ENCODE peak calls at places on chromosomes 11 and 22, in four cellular contexts. N is A549, O is GM12878, K is K562. Y is an unnamed sample.

GRCh38 chr11:100769617-100770016 is 82.5 kb downstream of the ARHGAP42 start:
- DNase-seq in N (no peak), O (no peak), K (no peak), Y (no peak)

GRCh38 chr22:49199224-49199623 is 628.4 kb downstream of the BRD1 start:
- DNase-seq in N (no peak), O (no peak), K (no peak), Y (no peak)

GRCh38 chr11:119827113-119827512 is 98.1 kb upstream of the NECTIN1 start:
- DNase-seq in N (no peak), O (no peak), K (no peak), Y (no peak)

GRCh38 chr11:10481567-10482349 is 26.7 kb downstream of the AMPD3 start:
- DNase-seq in N (no peak), O (no peak), K (no peak), Y (no peak)

GRCh38 chr11:72787262-72788104 is 6.4 kb downstream of the STARD10 start:
- DNase-seq in N (no peak), O (no peak), K (peak), Y (peak)

GRCh38 chr11:133414503-133414902 is 117.8 kb downstream of the OPCML start:
- DNase-seq in N (no peak), O (no peak), K (no peak), Y (no peak)

GRCh38 chr11:72782081-72782920 is 11.5 kb downstream of the STARD10 start:
- DNase-seq in N (no peak), O (no peak), K (no peak), Y (peak)

GRCh38 chr11:126740857-126741256 is 259.7 kb downstream of the KIRREL3 start:
- DNase-seq in N (no peak), O (no peak), K (no peak), Y (no peak)

GRCh38 chr11:69234171-69234570 is 59.8 kb upstream of the MYEOV start:
- DNase-seq in N (no peak), O (no peak), K (no peak), Y (no peak)

GRCh38 chr11:121194731-121195596 is 93.9 kb downstream of the TECTA start:
- DNase-seq in N (peak), O (peak), K (peak), Y (peak)

GRCh38 chr11:87851234-87851633 is 324.0 kb downstream of the RAB38 start:
- DNase-seq in N (peak), O (no peak), K (no peak), Y (no peak)

GRCh38 chr11:14179126-14179820 is 179.7 kb downstream of the RRAS2 start:
- DNase-seq in N (no peak), O (no peak), K (no peak), Y (no peak)

GRCh38 chr11:56543157-56543556 is at the start of gene OR5M11:
- DNase-seq in N (no peak), O (no peak), K (no peak), Y (no peak)

GRCh38 chr11:12377106-12377823 is at the start of gene PARVA:
- DNase-seq in N (peak), O (no peak), K (no peak), Y (no peak)

GRCh38 chr11:60338053-60338452 is 11.0 kb downstream of the MS4A6E start:
- DNase-seq in N (no peak), O (no peak), K (no peak), Y (no peak)

GRCh38 chr11:8110396-8110795 is 29.4 kb downstream of the TUB start:
- DNase-seq in N (no peak), O (no peak), K (no peak), Y (no peak)

GRCh38 chr11:44633641-44634040 is 68.2 kb downstream of the CD82 start:
- DNase-seq in N (peak), O (no peak), K (no peak), Y (peak)

GRCh38 chr11:45021001-45021400 is 70.3 kb upstream of the TP53I11 start:
- DNase-seq in N (no peak), O (no peak), K (no peak), Y (no peak)

GRCh38 chr11:86265194-86265593 is 20.6 kb downstream of the EED start:
- DNase-seq in N (no peak), O (no peak), K (no peak), Y (no peak)

GRCh38 chr11:65870307-65870658 is 2.3 kb downstream of the EFEMP2 start:
- DNase-seq in N (no peak), O (no peak), K (no peak), Y (no peak)

GRCh38 chr11:132627981-132628380 is 904.3 kb downstream of the OPCML start:
- DNase-seq in N (no peak), O (no peak), K (no peak), Y (no peak)

GRCh38 chr11:117833401-117833891 is 8.9 kb upstream of the FXYD2 start:
- DNase-seq in N (no peak), O (no peak), K (no peak), Y (peak)

GRCh38 chr11:107176148-107177105 is 158.2 kb upstream of the GUCY1A2 start:
- DNase-seq in N (no peak), O (no peak), K (no peak), Y (no peak)

GRCh38 chr11:59425131-59425530 is 1.1 kb downstream of the OR5A2 start:
- DNase-seq in N (no peak), O (no peak), K (no peak), Y (no peak)

GRCh38 chr11:86726118-86726748 is 53.8 kb upstream of the ME3 start:
- DNase-seq in N (peak), O (no peak), K (no peak), Y (no peak)

GRCh38 chr11:47668665-47669064 is 26.3 kb upstream of the MTCH2 start:
- DNase-seq in N (no peak), O (no peak), K (no peak), Y (no peak)

GRCh38 chr11:94151903-94152677 is 23.4 kb downstream of the PANX1 start:
- DNase-seq in N (peak), O (no peak), K (peak), Y (peak)

GRCh38 chr11:28566643-28567042 is 458.5 kb downstream of the METTL15 start:
- DNase-seq in N (peak), O (no peak), K (peak), Y (peak)

GRCh38 chr11:60056349-60056969 is at the start of gene MS4A3:
- DNase-seq in N (no peak), O (no peak), K (peak), Y (no peak)

GRCh38 chr22:22955866-22956535 is 68.4 kb downstream of the IGLL5 start:
- DNase-seq in N (peak), O (no peak), K (peak), Y (peak)

GRCh38 chr11:15903246-15903645 is 453.1 kb downstream of the SOX6 start:
- DNase-seq in N (no peak), O (no peak), K (no peak), Y (peak)
- TF ChIP-seq SMC3 in N (no peak), O (no peak), K (no peak), Y (no peak)

GRCh38 chr22:30280495-30280894 is 8.8 kb downstream of the CASTOR1 start:
- DNase-seq in N (no peak), O (no peak), K (no peak), Y (no peak)
- TF ChIP-seq SMC3 in N (no peak), O (no peak), K (no peak), Y (no peak)

DNA sequence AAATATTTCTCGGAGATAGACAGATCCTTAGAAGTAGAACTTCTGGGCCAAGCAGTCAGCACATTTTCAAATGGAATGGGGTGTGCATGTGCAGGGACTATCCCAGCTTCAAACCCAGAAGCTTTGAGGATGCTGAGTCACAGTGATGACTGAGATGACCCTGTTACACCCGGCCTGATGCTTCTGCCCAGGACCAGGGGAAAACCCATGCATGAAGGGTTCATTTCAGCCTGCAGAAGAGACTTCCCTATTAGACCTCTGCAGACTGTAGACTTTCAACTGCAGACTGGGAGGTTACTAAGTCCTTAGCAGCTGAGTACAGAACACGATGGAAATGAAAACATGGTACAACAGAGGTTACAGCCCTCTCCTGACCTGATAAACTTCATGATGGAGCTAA is 3.6 kb upstream of the OR2AT4 start:
- DNase-seq in N (peak), O (peak), K (peak), Y (no peak)
- TF ChIP-seq SMC3 in N (no peak), O (no peak), K (no peak), Y (no peak)

GRCh38 chr22:44996648-44997047 is 13.2 kb downstream of the PHF21B start:
- DNase-seq in N (no peak), O (no peak), K (no peak), Y (no peak)

GRCh38 chr22:44995715-44996114 is 14.1 kb downstream of the PHF21B start:
- DNase-seq in N (no peak), O (no peak), K (no peak), Y (peak)

GRCh38 chr22:44996120-44996519 is 13.7 kb downstream of the PHF21B start:
- DNase-seq in N (no peak), O (no peak), K (no peak), Y (no peak)

GRCh38 chr22:44994399-44995281 is 15.2 kb downstream of the PHF21B start:
- DNase-seq in N (no peak), O (no peak), K (no peak), Y (peak)

GRCh38 chr22:44995282-44995597 is 14.6 kb downstream of the PHF21B start:
- DNase-seq in N (no peak), O (no peak), K (no peak), Y (no peak)
- TF ChIP-seq SMC3 in N (no peak), O (no peak), K (no peak), Y (no peak)

GRCh38 chr11:114124601-114125144 is 65.2 kb downstream of the ZBTB16 start:
- DNase-seq in N (no peak), O (no peak), K (no peak), Y (no peak)
- TF ChIP-seq SMC3 in N (no peak), O (no peak), K (no peak), Y (no peak)

GRCh38 chr11:74709175-74709574 is 22.1 kb downstream of the CHRDL2 start:
- DNase-seq in N (no peak), O (no peak), K (no peak), Y (no peak)

GRCh38 chr11:74707602-74708510 is 23.4 kb downstream of the CHRDL2 start:
- DNase-seq in N (no peak), O (no peak), K (peak), Y (no peak)

GRCh38 chr11:74713686-74714085 is 17.5 kb downstream of the CHRDL2 start:
- DNase-seq in N (no peak), O (no peak), K (no peak), Y (no peak)

GRCh38 chr11:74707182-74707581 is 24.0 kb downstream of the CHRDL2 start:
- DNase-seq in N (no peak), O (no peak), K (no peak), Y (no peak)

DNA sequence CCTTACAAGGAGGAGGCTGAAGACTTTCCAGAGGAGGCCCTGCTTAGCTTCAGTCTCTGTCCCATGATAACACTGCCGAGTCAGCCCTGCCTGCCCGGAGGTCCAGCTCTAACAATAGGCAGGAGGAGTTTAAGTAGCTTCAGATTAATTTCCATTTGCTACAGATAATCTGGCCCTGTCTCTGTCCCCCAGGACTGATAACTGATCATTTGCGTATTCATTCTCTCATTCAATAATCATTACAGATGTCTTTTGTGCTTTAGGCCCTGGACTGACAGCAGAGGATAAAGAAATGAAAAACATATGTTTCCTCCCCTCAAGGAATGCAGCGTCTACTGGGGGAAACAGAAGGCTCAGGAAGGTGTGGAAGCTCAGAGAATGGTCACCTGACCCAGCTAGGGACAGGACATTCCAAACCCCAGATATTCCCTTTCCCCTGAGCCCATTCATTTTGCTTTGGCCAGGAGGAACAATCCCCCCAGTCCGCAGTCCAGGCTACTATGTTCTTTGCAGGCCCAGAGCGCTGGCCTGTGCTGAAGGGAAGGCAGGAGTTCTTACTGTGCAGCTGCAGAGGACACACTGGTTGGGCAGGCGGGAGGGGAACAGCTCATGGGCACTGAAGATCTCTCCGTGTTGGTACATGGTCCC is 20.8 kb downstream of the CHRDL2 start:
- DNase-seq in N (no peak), O (no peak), K (peak), Y (peak)
- TF ChIP-seq SMC3 in N (no peak), O (no peak), K (no peak), Y (no peak)

DNA sequence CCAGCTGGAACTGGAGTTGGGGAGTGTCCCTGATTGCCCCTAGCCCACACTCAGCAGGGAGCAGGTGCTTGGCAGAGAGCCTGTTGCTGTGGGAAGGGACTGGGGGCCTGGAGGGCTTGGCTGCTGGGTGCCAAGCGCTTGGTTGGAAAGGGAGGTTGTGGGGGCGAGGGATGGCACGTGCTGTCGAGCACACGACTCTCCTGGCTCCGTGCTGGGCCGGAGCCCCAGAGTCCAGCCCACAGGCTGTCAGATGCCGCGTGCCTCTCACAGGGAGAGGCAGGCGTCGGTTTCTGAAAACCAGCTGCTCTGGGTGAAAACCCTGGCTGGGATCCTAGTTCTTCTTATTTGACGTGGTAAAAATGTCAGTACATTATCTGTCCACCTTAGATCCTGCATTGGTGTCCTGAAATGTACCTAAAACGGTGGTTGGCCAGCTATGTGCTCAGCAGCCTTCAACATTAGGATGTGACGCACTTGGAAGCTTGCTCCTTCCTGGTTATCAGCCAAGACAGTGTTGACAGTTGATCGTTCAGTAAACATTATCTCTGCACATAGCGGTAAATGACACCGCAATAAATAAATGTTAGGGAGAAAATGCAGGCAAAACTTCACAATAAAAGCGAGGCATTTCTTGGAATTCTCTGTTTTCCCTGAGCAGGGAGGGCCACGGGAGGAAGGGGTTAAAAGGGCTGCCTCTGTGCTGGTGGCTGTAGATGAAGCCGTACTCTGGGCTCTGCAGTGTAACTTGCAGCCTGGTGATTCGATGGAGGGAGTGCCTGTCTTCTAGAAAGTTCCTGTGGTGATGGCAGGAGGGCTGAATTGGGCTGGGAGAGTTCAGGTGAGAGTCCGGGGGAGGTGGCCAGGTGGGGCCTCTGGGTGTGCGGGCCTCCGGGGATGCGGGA is 29.2 kb downstream of the GRAMD4 start:
- DNase-seq in N (peak), O (no peak), K (peak), Y (no peak)
- TF ChIP-seq SMC3 in N (no peak), O (no peak), K (no peak), Y (no peak)

Y was measured in SK-N-SH.